ENCODE peak calls at places on chromosomes 4 and X, in four cellular contexts. R, U, L and O are unnamed samples.

GRCh38 chrX:40573763-40574162 is 7.0 kb upstream of the ATP6AP2 start:
- DNase-seq in U (peak), L (peak), R (no peak), O (peak)

GRCh38 chr4:93605163-93605562 is 223.4 kb upstream of the ATOH1 start:
- DNase-seq in R (no peak), L (no peak), U (no peak), O (no peak)

GRCh38 chr4:116358633-116359222 is 726.6 kb downstream of the TRAM1L1 start:
- DNase-seq in L (peak), R (peak), U (peak), O (peak)

GRCh38 chr4:27068151-27068862 is 207.7 kb downstream of the STIM2 start:
- DNase-seq in L (no peak), U (no peak), R (peak), O (no peak)

GRCh38 chr4:182189107-182189878 is 53.9 kb upstream of the TENM3 start:
- DNase-seq in R (no peak), U (peak), L (peak), O (peak)

GRCh38 chrX:46327229-46328081 is 217.8 kb downstream of the ZNF674 start:
- DNase-seq in L (peak), R (no peak), U (peak), O (peak)

GRCh38 chr4:100907465-100908454 is 389.9 kb upstream of the EMCN start:
- DNase-seq in L (peak), R (no peak), U (peak), O (peak)

GRCh38 chr4:1418494-1419285 is 12.4 kb upstream of the NKX1-1 start:
- DNase-seq in U (no peak), L (no peak), R (peak), O (no peak)

GRCh38 chr4:16721618-16722291 is 176.7 kb downstream of the LDB2 start:
- DNase-seq in L (peak), U (peak), R (no peak), O (no peak)

GRCh38 chr4:101114936-101115372 is 232.4 kb downstream of the PPP3CA start:
- DNase-seq in U (peak), L (peak), R (no peak), O (peak)

GRCh38 chr4:99809326-99809725 is 7.3 kb upstream of the DAPP1 start:
- DNase-seq in L (no peak), R (no peak), U (no peak), O (no peak)

GRCh38 chr4:185122681-185123345 is 20.3 kb upstream of the SLC25A4 start:
- DNase-seq in U (no peak), L (no peak), R (no peak), O (peak)

GRCh38 chr4:172045981-172046380 is 232.8 kb downstream of the GALNTL6 start:
- DNase-seq in L (no peak), U (no peak), R (no peak), O (no peak)

GRCh38 chrX:9240956-9241355 is 207.0 kb upstream of the FAM9B start:
- DNase-seq in L (no peak), R (no peak), U (no peak), O (no peak)

GRCh38 chr4:82770607-82771006 is 28.0 kb downstream of the SCD5 start:
- DNase-seq in L (no peak), R (no peak), U (no peak), O (no peak)

GRCh38 chr4:99417125-99417524 is 18.0 kb downstream of the ADH7 start:
- DNase-seq in R (no peak), L (no peak), U (no peak), O (no peak)

GRCh38 chrX:41607264-41607832 is 81.4 kb upstream of the GPR34 start:
- DNase-seq in L (no peak), U (no peak), R (no peak), O (no peak)

GRCh38 chr4:76624271-76624681 is 189.2 kb downstream of the SHROOM3 start:
- DNase-seq in L (peak), R (no peak), U (peak), O (peak)

GRCh38 chr4:22179124-22179874 is 230.7 kb upstream of the KCNIP4 start:
- DNase-seq in R (no peak), U (peak), L (peak), O (peak)

GRCh38 chrX:103805860-103806259 is 26.2 kb downstream of the RAB9B start:
- DNase-seq in U (no peak), L (no peak), R (no peak), O (no peak)

GRCh38 chrX:150984164-150984824 is 1.2 kb downstream of the HMGB3 start:
- DNase-seq in L (no peak), U (no peak), R (no peak), O (no peak)

GRCh38 chr4:13944095-13944501 is 316.6 kb upstream of the BOD1L1 start:
- DNase-seq in R (no peak), L (no peak), U (no peak), O (peak)

GRCh38 chrX:96480081-96480480 is 204.6 kb upstream of the DIAPH2 start:
- DNase-seq in L (peak), R (no peak), U (peak), O (no peak)

GRCh38 chr4:135344492-135344891 is 1142.9 kb upstream of the PABPC4L start:
- DNase-seq in U (no peak), L (no peak), R (peak), O (no peak)

GRCh38 chr4:93791570-93792195 is 36.9 kb upstream of the ATOH1 start:
- DNase-seq in L (peak), R (no peak), U (peak), O (peak)

GRCh38 chrX:70508296-70508911 is 63.8 kb downstream of the DLG3 start:
- DNase-seq in L (no peak), R (no peak), U (peak), O (no peak)

GRCh38 chr4:24282446-24282845 is 301.9 kb downstream of the DHX15 start:
- DNase-seq in U (no peak), L (no peak), R (no peak), O (no peak)

GRCh38 chr4:8308144-8308543 is 38.6 kb downstream of the HTRA3 start:
- DNase-seq in L (no peak), R (peak), U (no peak), O (no peak)

GRCh38 chr4:38237139-38237538 is 276.9 kb downstream of the PTTG2 start:
- DNase-seq in R (no peak), L (peak), U (peak), O (peak)

GRCh38 chrX:128862557-128862956 is 660.7 kb downstream of the SMARCA1 start:
- DNase-seq in L (no peak), U (no peak), R (no peak), O (no peak)

GRCh38 chrX:21503593-21503992 is 129.4 kb downstream of the CNKSR2 start:
- DNase-seq in U (no peak), R (no peak), L (no peak), O (no peak)

GRCh38 chrX:139106111-139106510 is 394.6 kb upstream of the FGF13 start:
- DNase-seq in U (no peak), R (no peak), L (peak), O (peak)

GRCh38 chrX:119573840-119574393 is 446 bp upstream of the UBE2A start:
- DNase-seq in R (no peak), L (no peak), U (peak), O (peak)

GRCh38 chr4:132526652-132527051 is 622.4 kb upstream of the PCDH10 start:
- DNase-seq in L (no peak), U (no peak), R (no peak), O (no peak)

GRCh38 chr4:2338754-2339457 is 77.0 kb upstream of the MXD4 start:
- DNase-seq in L (no peak), U (no peak), R (peak), O (no peak)

GRCh38 chrX:53087378-53087777 is 5.2 kb downstream of the TSPYL2 start:
- DNase-seq in R (no peak), U (no peak), L (no peak), O (no peak)

GRCh38 chrX:39779952-39780783 is 317.6 kb downstream of the BCOR start:
- DNase-seq in L (no peak), R (no peak), U (no peak), O (no peak)

GRCh38 chr4:17098401-17098800 is 200.0 kb upstream of the LDB2 start:
- DNase-seq in L (no peak), R (no peak), U (no peak), O (no peak)

GRCh38 chr4:168560184-168560834 is 63.5 kb downstream of the PALLD start:
- DNase-seq in U (no peak), R (no peak), L (peak), O (peak)

GRCh38 chr4:142407569-142407968 is 438.5 kb downstream of the INPP4B start:
- DNase-seq in U (no peak), R (no peak), L (peak), O (no peak)

GRCh38 chr4:142406051-142406549 is 440.0 kb downstream of the INPP4B start:
- DNase-seq in U (peak), R (no peak), L (peak), O (peak)

GRCh38 chr4:142405021-142405991 is 440.8 kb downstream of the INPP4B start:
- DNase-seq in L (peak), R (peak), U (peak), O (peak)

GRCh38 chr4:142408003-142408441 is 438.1 kb downstream of the INPP4B start:
- DNase-seq in R (no peak), L (peak), U (peak), O (peak)

DNA sequence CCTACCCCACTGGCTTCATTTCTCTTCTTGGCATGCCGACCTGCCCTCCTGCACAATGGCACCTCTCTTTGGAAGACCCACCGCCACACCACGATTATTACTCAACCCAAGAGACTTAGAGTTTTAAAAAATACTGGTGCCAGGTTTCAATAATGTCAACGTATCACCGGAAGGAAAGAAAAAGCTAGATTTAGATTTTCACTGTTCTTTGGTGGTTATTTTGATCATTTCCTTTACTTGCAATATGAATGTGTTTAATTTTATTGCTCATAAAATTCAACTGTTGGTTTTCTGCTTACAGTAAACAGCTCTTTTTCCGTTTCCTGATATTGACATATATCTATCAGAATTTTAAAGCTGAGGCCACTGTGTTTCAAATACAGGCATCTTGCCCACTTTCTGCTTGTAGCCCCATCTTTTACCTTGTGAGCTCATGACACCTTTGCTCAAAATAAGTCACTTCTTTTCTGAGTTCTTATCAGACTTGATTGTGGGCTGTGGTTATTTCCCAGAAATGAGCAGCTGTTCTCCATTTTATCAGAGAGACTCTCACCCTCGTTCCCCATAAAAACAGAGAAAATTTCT is 439.1 kb downstream of the INPP4B start:
- DNase-seq in L (no peak), U (peak), R (no peak), O (no peak)
- H3K4me3 ChIP-seq in L (no peak), U (no peak), R (no peak), O (no peak)

GRCh38 chr4:86221076-86221475 is 138.8 kb downstream of the MAPK10 start:
- DNase-seq in L (no peak), R (no peak), U (no peak), O (no peak)

GRCh38 chr4:86223472-86223871 is 136.4 kb downstream of the MAPK10 start:
- DNase-seq in U (peak), R (no peak), L (peak), O (peak)

GRCh38 chr4:86220137-86220536 is 139.7 kb downstream of the MAPK10 start:
- DNase-seq in U (peak), L (peak), R (no peak), O (no peak)

DNA sequence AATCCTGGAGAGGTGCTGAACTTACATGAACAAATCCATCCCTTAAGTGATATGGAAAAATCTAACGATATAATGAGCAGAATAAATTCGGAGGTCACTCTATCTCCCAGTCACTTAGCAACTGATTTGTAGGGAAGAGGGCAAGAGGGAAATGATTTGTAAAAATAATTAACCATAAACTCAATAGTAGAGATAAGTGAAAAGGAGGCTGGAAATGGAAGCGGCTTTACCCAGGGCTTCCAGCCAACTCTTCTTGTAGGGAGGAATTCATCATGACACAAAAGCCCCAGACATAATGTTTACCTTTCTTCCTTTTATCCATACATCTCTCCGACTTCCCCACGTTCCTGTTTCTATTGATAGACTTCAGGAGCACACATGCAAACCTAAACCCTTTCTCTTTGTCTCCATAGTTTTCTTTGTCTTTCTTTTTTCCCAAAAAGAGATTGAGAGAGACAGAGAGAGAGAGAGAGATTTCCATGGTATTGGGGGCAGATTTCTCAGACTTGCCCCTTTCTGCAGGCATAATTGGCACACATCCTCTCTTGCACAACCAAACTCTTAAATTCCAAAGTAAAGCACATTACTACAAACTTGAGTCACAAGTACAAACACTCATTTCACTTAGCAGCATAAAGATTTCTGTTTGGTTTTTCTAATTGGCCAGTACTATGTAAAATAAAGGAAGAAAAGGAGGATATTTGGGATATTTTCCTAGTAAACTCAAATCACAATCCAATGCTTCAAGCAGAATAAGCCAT is 141.0 kb downstream of the MAPK10 start:
- DNase-seq in L (peak), U (peak), R (no peak), O (no peak)
- H3K4me3 ChIP-seq in L (no peak), U (no peak), R (no peak), O (no peak)

DNA sequence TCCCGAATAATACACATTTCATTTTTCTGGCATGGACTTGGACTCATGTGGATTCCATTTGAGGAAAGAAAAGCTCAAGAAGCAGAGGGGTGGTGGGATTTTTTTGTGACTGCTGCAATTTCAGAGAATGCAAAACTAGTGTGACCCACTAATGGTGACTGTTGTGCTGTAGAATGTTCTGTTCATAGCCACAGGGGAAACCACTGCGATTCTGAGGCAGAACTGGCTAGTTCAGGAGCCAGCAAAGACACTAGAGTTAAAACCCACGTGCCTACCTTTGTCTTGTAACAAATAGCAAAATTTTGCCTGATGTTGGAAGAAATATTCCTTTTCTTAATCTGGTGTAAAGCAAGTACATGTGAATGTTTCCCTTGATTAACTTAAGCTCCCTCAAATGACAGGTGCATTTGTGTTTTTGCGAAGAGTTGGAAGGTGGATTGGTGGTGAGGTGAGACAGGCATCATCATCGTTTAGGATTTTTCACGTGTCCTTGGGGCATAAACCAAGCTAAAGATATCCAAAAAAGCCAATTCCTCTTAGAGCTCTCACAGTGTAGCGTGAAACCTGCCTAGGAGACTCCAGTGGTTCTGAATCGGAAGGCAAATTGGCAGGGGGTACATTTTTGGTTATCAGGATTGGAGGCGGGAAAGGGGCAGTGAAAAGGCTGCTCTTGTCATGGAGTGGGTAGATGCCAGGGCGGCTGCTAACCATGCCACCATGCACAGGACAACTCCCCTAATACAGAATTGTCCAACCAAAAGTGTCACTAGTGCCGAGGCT is 38.1 kb upstream of the FAM9C start:
- DNase-seq in L (no peak), U (no peak), R (no peak), O (no peak)
- H3K4me3 ChIP-seq in L (no peak), U (no peak), R (no peak), O (no peak)

DNA sequence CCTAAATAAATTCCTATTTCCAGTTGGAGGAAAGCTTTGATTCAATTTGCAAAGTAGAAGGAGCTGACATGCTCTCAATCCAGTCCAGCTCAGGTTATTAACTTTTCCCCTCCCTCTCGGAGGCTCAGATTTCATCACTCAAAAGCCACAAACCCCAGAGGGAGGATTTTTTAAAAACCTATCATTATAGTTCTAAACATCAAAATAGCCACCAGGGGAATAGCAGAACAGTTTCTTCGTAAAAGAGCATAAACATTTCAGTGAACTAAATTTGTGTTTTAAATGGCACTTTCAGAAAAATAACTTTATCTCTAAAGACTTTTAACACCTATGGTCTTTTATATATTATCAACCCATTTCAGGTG is 8.8 kb downstream of the GPRIN3 start:
- DNase-seq in R (no peak), U (peak), L (peak), O (peak)
- H3K4me3 ChIP-seq in R (no peak), U (no peak), L (no peak), O (peak)

DNA sequence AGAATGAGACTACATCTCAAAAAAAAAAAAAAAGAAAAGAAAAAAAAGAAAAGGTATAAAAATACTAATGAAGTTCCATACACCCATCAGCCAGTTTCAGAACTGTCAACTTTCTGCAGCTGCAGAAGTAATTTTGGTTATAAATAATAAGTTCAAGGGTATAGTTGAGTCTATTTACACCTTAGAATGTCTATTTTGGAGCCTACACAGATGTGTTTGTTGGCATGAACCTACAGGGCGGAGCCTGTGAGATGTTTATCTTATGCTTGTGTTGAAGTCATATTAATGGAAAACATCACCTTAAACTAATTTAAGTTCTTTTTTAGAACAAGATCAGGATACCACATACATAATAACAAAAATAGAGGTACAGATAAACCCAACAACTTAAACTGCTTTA is 85.8 kb downstream of the RAPGEF2 start:
- DNase-seq in U (no peak), L (no peak), R (no peak), O (no peak)
- H3K4me3 ChIP-seq in U (no peak), L (no peak), R (no peak), O (no peak)

GRCh38 chr4:48339642-48340041 is 1.7 kb upstream of the SLAIN2 start:
- DNase-seq in U (no peak), L (no peak), R (no peak), O (no peak)
- H3K4me3 ChIP-seq in U (no peak), L (peak), R (no peak), O (no peak)

GRCh38 chr4:3372264-3372932 is 69.4 kb upstream of the HGFAC start:
- DNase-seq in L (no peak), R (no peak), U (no peak), O (no peak)
- H3K4me3 ChIP-seq in L (no peak), R (no peak), U (no peak), O (no peak)

GRCh38 chrX:93673869-93674271 is at the start of gene FAM133A:
- DNase-seq in R (no peak), U (peak), L (peak), O (peak)
- H3K4me3 ChIP-seq in R (peak), U (peak), L (peak), O (peak)

GRCh38 chr4:112759313-112759712 is 122.4 kb downstream of the LARP7 start:
- DNase-seq in U (no peak), R (no peak), L (no peak), O (no peak)
- H3K4me3 ChIP-seq in U (no peak), R (no peak), L (no peak), O (no peak)

DNA sequence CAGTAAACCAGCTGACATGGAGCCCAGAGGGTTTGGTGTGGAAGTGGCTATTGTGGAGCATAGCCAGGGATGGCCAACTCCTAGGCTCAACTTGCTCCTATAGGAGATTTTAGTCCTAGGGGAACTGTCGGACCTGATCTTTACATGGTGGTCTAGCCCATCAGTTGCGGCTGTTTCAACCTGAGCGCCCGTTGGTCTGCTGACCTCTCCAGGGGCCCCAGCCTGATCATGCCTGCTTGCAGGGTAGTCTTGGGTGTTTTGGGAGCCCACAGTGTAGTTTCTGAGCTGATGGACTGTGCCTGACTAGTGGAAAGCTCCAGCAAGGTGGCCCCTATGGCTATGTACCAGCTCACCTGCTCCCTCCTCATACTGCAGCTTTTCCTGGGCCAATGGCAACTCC is 597.0 kb downstream of the IQCM start:
- DNase-seq in L (no peak), U (no peak), R (no peak), O (no peak)
- H3K4me3 ChIP-seq in L (no peak), U (no peak), R (no peak), O (no peak)